ENCODE peak calls at places on chromosomes 1 and 21, in five cellular contexts. One of them, this sample, is unnamed.

GRCh38 chr1:169949139-169949538 is 55.4 kb upstream of the SCYL3 start:
- DNase-seq in K562: no peak
- DNase-seq in SK-N-SH: no peak
- DNase-seq in HepG2: no peak
- DNase-seq in GM12878: no peak
- DNase-seq in this sample: no peak

GRCh38 chr1:32536117-32536516 is 3.1 kb upstream of the ZBTB8A start:
- DNase-seq in GM12878: no peak
- DNase-seq in K562: no peak
- DNase-seq in HepG2: no peak
- DNase-seq in SK-N-SH: no peak
- DNase-seq in this sample: peak

GRCh38 chr21:26756491-26757159 is 88.6 kb downstream of the ADAMTS1 start:
- DNase-seq in HepG2: no peak
- DNase-seq in K562: no peak
- DNase-seq in SK-N-SH: no peak
- DNase-seq in GM12878: no peak
- DNase-seq in this sample: no peak

GRCh38 chr1:93222987-93223675 is 42.6 kb downstream of the CCDC18 start:
- DNase-seq in HepG2: no peak
- DNase-seq in GM12878: no peak
- DNase-seq in K562: no peak
- DNase-seq in SK-N-SH: peak
- DNase-seq in this sample: no peak

GRCh38 chr1:183081402-183082110 is 58.3 kb downstream of the LAMC1 start:
- DNase-seq in HepG2: no peak
- DNase-seq in SK-N-SH: no peak
- DNase-seq in K562: no peak
- DNase-seq in GM12878: no peak
- DNase-seq in this sample: no peak

GRCh38 chr1:193335797-193336428 is 149.5 kb upstream of the B3GALT2 start:
- DNase-seq in K562: no peak
- DNase-seq in GM12878: no peak
- DNase-seq in HepG2: no peak
- DNase-seq in SK-N-SH: no peak
- DNase-seq in this sample: no peak

GRCh38 chr1:15956150-15956549 is 19.8 kb downstream of the ZBTB17 start:
- DNase-seq in K562: no peak
- DNase-seq in HepG2: no peak
- DNase-seq in GM12878: no peak
- DNase-seq in SK-N-SH: no peak
- DNase-seq in this sample: no peak

GRCh38 chr1:10928654-10929053 is 83.8 kb upstream of the TARDBP start:
- DNase-seq in GM12878: no peak
- DNase-seq in K562: no peak
- DNase-seq in HepG2: no peak
- DNase-seq in SK-N-SH: no peak
- DNase-seq in this sample: no peak

GRCh38 chr1:203650012-203650836 is 23.6 kb downstream of the ATP2B4 start:
- DNase-seq in GM12878: no peak
- DNase-seq in K562: peak
- DNase-seq in HepG2: no peak
- DNase-seq in SK-N-SH: peak
- DNase-seq in this sample: no peak

GRCh38 chr1:36982708-36983107 is 51.6 kb downstream of the GRIK3 start:
- DNase-seq in SK-N-SH: no peak
- DNase-seq in K562: no peak
- DNase-seq in HepG2: no peak
- DNase-seq in GM12878: no peak
- DNase-seq in this sample: no peak

GRCh38 chr1:55049914-55050278 is 10.5 kb downstream of the PCSK9 start:
- DNase-seq in HepG2: no peak
- DNase-seq in GM12878: no peak
- DNase-seq in K562: no peak
- DNase-seq in SK-N-SH: peak
- DNase-seq in this sample: no peak

GRCh38 chr21:41846536-41846935 is 32.6 kb downstream of the PRDM15 start:
- DNase-seq in SK-N-SH: no peak
- DNase-seq in GM12878: no peak
- DNase-seq in K562: no peak
- DNase-seq in HepG2: no peak
- DNase-seq in this sample: no peak

GRCh38 chr21:41847066-41847804 is 31.9 kb downstream of the PRDM15 start:
- DNase-seq in GM12878: no peak
- DNase-seq in K562: peak
- DNase-seq in SK-N-SH: no peak
- DNase-seq in HepG2: no peak
- DNase-seq in this sample: no peak

GRCh38 chr21:41843584-41843983 is 35.6 kb downstream of the PRDM15 start:
- DNase-seq in HepG2: no peak
- DNase-seq in SK-N-SH: no peak
- DNase-seq in GM12878: no peak
- DNase-seq in K562: no peak
- DNase-seq in this sample: no peak

GRCh38 chr21:41846033-41846317 is 33.2 kb downstream of the PRDM15 start:
- DNase-seq in SK-N-SH: no peak
- DNase-seq in K562: no peak
- DNase-seq in GM12878: no peak
- DNase-seq in HepG2: no peak
- DNase-seq in this sample: no peak

DNA sequence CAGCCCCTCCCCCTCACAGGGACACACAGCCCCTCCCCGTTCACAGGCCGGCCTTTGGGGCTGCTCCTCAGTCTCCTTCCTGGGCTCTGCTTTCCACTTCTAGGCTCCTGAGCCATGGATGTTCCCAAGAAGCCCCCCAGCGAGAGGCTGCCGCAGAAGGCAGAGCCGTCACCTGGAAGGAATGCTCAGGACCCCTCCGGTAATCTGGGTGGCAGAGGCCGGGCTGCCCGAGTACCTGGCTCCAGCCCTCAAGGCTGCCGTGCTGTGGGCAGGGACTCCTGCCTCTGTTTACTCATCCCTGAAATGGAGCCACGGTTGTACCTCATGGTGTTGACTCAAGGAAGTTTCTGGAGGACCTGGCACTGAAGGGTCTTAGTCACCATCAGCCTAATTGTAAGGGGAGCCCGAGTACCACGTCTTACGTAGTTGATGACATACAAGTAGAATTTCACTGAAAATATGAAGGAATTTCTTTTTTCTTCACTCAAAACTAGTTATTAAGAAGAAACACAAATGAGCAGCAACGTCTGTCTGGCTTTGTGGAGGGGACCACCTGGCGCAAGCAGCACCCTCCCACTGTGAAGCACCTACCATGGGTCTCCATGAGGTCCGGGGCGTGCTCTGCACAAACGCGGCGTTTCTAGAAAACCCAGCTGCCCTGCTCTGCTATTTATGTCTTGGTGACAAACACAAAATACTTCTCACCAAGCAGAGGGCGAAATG is 33.7 kb downstream of the PRDM15 start:
- DNase-seq in K562: peak
- DNase-seq in HepG2: no peak
- DNase-seq in SK-N-SH: no peak
- DNase-seq in GM12878: no peak
- DNase-seq in this sample: no peak
- TF ChIP-seq REST in K562: no peak
- TF ChIP-seq REST in HepG2: no peak
- TF ChIP-seq REST in SK-N-SH: no peak
- TF ChIP-seq REST in GM12878: no peak
- TF ChIP-seq REST in this sample: no peak

GRCh38 chr1:103788377-103788776 is 38.7 kb downstream of the AMY1C start:
- DNase-seq in HepG2: no peak
- DNase-seq in GM12878: no peak
- DNase-seq in K562: no peak
- DNase-seq in SK-N-SH: no peak
- DNase-seq in this sample: no peak
- TF ChIP-seq GABPA in HepG2: no peak
- TF ChIP-seq GABPA in GM12878: no peak
- TF ChIP-seq GABPA in K562: no peak
- TF ChIP-seq GABPA in SK-N-SH: no peak
- TF ChIP-seq GABPA in this sample: no peak

GRCh38 chr1:205449750-205450443 is 5.9 kb downstream of the BLACAT1 start:
- DNase-seq in K562: peak
- DNase-seq in GM12878: no peak
- DNase-seq in HepG2: peak
- DNase-seq in SK-N-SH: peak
- DNase-seq in this sample: no peak
- TF ChIP-seq REST in K562: no peak
- TF ChIP-seq REST in GM12878: no peak
- TF ChIP-seq REST in HepG2: no peak
- TF ChIP-seq REST in SK-N-SH: no peak
- TF ChIP-seq REST in this sample: no peak

GRCh38 chr1:231170875-231171274 is 9.0 kb downstream of the TRIM67 start:
- DNase-seq in GM12878: no peak
- DNase-seq in SK-N-SH: no peak
- DNase-seq in K562: no peak
- DNase-seq in HepG2: peak
- DNase-seq in this sample: no peak
- TF ChIP-seq GABPA in GM12878: no peak
- TF ChIP-seq GABPA in SK-N-SH: no peak
- TF ChIP-seq GABPA in K562: no peak
- TF ChIP-seq GABPA in HepG2: no peak
- TF ChIP-seq GABPA in this sample: no peak

GRCh38 chr1:23422313-23422877 is 2.2 kb downstream of the TCEA3 start:
- DNase-seq in HepG2: no peak
- DNase-seq in K562: peak
- DNase-seq in GM12878: no peak
- DNase-seq in SK-N-SH: peak
- DNase-seq in this sample: no peak
- TF ChIP-seq REST in HepG2: no peak
- TF ChIP-seq REST in K562: no peak
- TF ChIP-seq REST in GM12878: no peak
- TF ChIP-seq REST in SK-N-SH: no peak
- TF ChIP-seq REST in this sample: no peak

GRCh38 chr1:218369688-218370511 is 24.8 kb downstream of the TGFB2 start:
- DNase-seq in K562: no peak
- DNase-seq in GM12878: no peak
- DNase-seq in SK-N-SH: no peak
- DNase-seq in HepG2: no peak
- DNase-seq in this sample: no peak
- TF ChIP-seq GABPA in K562: no peak
- TF ChIP-seq GABPA in GM12878: no peak
- TF ChIP-seq GABPA in SK-N-SH: no peak
- TF ChIP-seq GABPA in HepG2: no peak
- TF ChIP-seq GABPA in this sample: no peak

DNA sequence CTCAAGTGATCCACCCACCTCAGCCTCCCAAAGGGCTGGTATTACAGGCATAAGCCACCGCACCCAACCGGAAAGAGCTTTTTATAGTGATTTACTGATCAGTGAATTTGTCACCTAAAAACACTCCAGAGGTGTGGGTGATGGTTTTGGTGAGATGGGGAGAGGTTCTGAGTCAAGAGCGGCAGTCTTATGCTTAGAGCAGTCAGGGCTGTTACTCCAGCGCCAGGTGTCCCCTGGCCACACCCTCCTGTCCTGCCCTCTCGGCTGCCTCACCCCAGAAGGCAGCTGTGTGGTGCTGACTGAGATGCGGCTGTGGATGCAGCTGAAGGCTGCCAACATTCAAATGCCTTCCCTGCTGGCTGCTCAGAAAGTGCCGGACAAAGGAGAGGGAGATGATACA is 94.5 kb upstream of the LPGAT1 start:
- DNase-seq in K562: peak
- DNase-seq in GM12878: no peak
- DNase-seq in HepG2: no peak
- DNase-seq in SK-N-SH: no peak
- DNase-seq in this sample: no peak
- TF ChIP-seq REST in K562: no peak
- TF ChIP-seq REST in GM12878: no peak
- TF ChIP-seq REST in HepG2: no peak
- TF ChIP-seq REST in SK-N-SH: no peak
- TF ChIP-seq REST in this sample: no peak

GRCh38 chr1:221439734-221440436 is 302.0 kb downstream of the DUSP10 start:
- DNase-seq in SK-N-SH: no peak
- DNase-seq in K562: no peak
- DNase-seq in HepG2: peak
- DNase-seq in GM12878: no peak
- DNase-seq in this sample: no peak
- TF ChIP-seq GABPA in SK-N-SH: no peak
- TF ChIP-seq GABPA in K562: no peak
- TF ChIP-seq GABPA in HepG2: no peak
- TF ChIP-seq GABPA in GM12878: no peak
- TF ChIP-seq GABPA in this sample: no peak

GRCh38 chr1:1847501-1848289 is 43.2 kb downstream of the GNB1 start:
- DNase-seq in SK-N-SH: no peak
- DNase-seq in HepG2: no peak
- DNase-seq in GM12878: no peak
- DNase-seq in K562: no peak
- DNase-seq in this sample: no peak

GRCh38 chr1:1846386-1846918 is 44.4 kb downstream of the GNB1 start:
- DNase-seq in K562: no peak
- DNase-seq in HepG2: no peak
- DNase-seq in GM12878: no peak
- DNase-seq in SK-N-SH: no peak
- DNase-seq in this sample: no peak

GRCh38 chr1:1841575-1841991 is 49.3 kb downstream of the GNB1 start:
- DNase-seq in HepG2: no peak
- DNase-seq in GM12878: no peak
- DNase-seq in K562: no peak
- DNase-seq in SK-N-SH: no peak
- DNase-seq in this sample: peak

GRCh38 chr1:1842360-1843146 is 48.3 kb downstream of the GNB1 start:
- DNase-seq in SK-N-SH: no peak
- DNase-seq in HepG2: no peak
- DNase-seq in K562: peak
- DNase-seq in GM12878: no peak
- DNase-seq in this sample: no peak

DNA sequence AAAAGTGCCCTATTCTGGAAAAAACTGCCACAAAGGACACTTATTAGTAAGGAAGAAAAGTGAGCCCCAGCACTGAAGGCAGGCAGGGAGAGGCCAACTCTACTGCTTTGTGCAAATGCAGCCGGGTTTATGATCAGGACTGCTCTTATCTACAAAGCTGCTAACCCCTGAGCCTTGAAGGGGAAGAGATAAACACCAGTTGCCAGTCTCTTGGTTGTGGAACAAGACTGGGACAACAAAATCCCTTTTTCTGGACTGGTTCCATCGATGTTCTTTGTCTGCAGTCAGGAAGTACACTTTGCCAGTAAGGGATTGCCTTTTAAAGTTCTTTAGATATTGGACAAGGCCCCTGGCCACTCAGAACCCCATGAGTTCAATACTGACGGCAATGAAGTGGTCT is 43.8 kb downstream of the GNB1 start:
- DNase-seq in HepG2: peak
- DNase-seq in K562: no peak
- DNase-seq in SK-N-SH: no peak
- DNase-seq in GM12878: no peak
- DNase-seq in this sample: no peak
- TF ChIP-seq REST in HepG2: no peak
- TF ChIP-seq REST in K562: no peak
- TF ChIP-seq REST in SK-N-SH: no peak
- TF ChIP-seq REST in GM12878: no peak
- TF ChIP-seq REST in this sample: no peak